ENCODE peak calls at places on chromosome 22, in ten cellular contexts. X is adrenal gland, Q is sigmoid colon, E is AG04450, N is stomach, U is body of pancreas, W is heart left ventricle, R is uterus, G is brain microvascular endothelial cell, D is A549. T is an unnamed sample.
A peak's percentile ranks its signal among the peaks of the same experiment; 100 is the strongest.

GRCh38 chr22:27212617-27213177 is 555.3 kb downstream of the MIAT start:
- DNase-seq in N (no peak), Q (peak; percentile 97), W (peak; percentile 70), U (peak; percentile 84), G (peak; percentile 90), R (peak; percentile 92), E (peak; percentile 98), X (peak; percentile 62), D (peak; percentile 88), T (no peak)

GRCh38 chr22:47602732-47603131 is 840.3 kb downstream of the TBC1D22A start:
- DNase-seq in Q (peak; percentile 13), D (no peak), U (no peak), G (no peak), W (no peak), X (no peak), R (no peak), N (peak; percentile 4), E (no peak), T (no peak)

GRCh38 chr22:30832407-30832987 is 136.1 kb downstream of the MORC2 start:
- DNase-seq in X (no peak), D (no peak), E (no peak), U (no peak), R (no peak), Q (no peak), W (no peak), N (no peak), G (no peak), T (no peak)

GRCh38 chr22:30947163-30947820 is 21.3 kb downstream of the MORC2 start:
- DNase-seq in Q (no peak), D (no peak), E (no peak), R (peak; percentile 35), X (no peak), U (no peak), W (peak; percentile 50), N (no peak), G (no peak), T (no peak)

GRCh38 chr22:23300476-23300875 is 120.2 kb downstream of the BCR start:
- DNase-seq in G (no peak), E (no peak), D (no peak), W (no peak), N (no peak), R (no peak), U (no peak), Q (no peak), X (no peak), T (no peak)

GRCh38 chr22:25898707-25899365 is 156.8 kb downstream of the MYO18B start:
- DNase-seq in W (no peak), U (no peak), D (peak; percentile 14), R (no peak), Q (no peak), G (no peak), X (no peak), N (no peak), E (no peak), T (no peak)

GRCh38 chr22:17695986-17696385 is 57.4 kb downstream of the BCL2L13 start:
- DNase-seq in Q (no peak), R (no peak), D (no peak), X (no peak), E (no peak), N (no peak), G (peak; percentile 24), U (no peak), W (no peak), T (no peak)

GRCh38 chr22:37623075-37624016 is 14.7 kb downstream of the GGA1 start:
- DNase-seq in N (peak; percentile 73), Q (peak; percentile 85), E (no peak), G (no peak), R (peak; percentile 70), X (peak; percentile 63), W (peak; percentile 63), D (peak; percentile 32), U (peak; percentile 60), T (no peak)

DNA sequence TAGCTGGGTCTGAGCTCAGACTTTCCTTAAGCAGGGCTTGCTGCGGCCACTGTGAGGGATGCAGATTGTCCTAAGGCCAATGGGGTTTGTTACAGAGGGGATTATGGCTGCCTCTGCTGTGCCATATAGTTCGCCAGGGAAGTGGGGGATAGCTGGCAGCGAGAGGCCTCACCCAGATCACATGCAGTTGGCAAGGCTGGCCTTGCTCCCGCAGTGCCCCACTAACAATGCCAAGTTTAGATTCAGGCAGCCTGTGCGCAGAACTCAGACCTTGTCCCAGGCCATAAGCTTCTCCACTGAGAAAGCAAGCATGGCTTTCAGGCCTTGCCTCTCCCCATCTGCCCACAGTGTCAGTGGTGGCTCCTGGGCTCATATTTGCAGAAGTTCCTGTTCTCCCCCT is 4.7 kb upstream of the APOL2 start:
- DNase-seq in R (peak; percentile 8), E (no peak), X (no peak), N (no peak), U (no peak), Q (no peak), D (no peak), W (peak; percentile 34), G (no peak), T (no peak)
- H3K27ac ChIP-seq in R (peak overlapping the region; percentile 5), E (no peak overlapping the region), X (peak overlapping the region; percentile 29), N (peak overlapping the region; percentile 63), U (no peak overlapping the region), Q (peak overlapping the region; percentile 77), D (no peak overlapping the region), W (peak overlapping the region; percentile 66), G (no peak overlapping the region), T (peak overlapping the region; percentile 28)

GRCh38 chr22:20528405-20528978 is 21.1 kb downstream of the MED15 start:
- DNase-seq in G (no peak), D (no peak), N (no peak), E (no peak), X (no peak), R (no peak), Q (no peak), U (no peak), W (no peak), T (no peak)

GRCh38 chr22:20531404-20532181 is 24.2 kb downstream of the MED15 start:
- DNase-seq in U (peak; percentile 54), N (peak; percentile 62), R (peak; percentile 58), E (no peak), Q (peak; percentile 83), G (peak; percentile 78), W (peak; percentile 64), D (peak; percentile 87), X (peak; percentile 87), T (no peak)

GRCh38 chr22:20531154-20531403 is 23.7 kb downstream of the MED15 start:
- DNase-seq in X (no peak), R (no peak), U (no peak), Q (no peak), W (no peak), D (no peak), G (no peak), N (no peak), E (no peak), T (no peak)

GRCh38 chr22:20532256-20532993 is 25.0 kb downstream of the MED15 start:
- DNase-seq in E (no peak), W (no peak), D (no peak), U (no peak), R (no peak), Q (no peak), N (no peak), G (peak; percentile 49), X (no peak), T (no peak)

DNA sequence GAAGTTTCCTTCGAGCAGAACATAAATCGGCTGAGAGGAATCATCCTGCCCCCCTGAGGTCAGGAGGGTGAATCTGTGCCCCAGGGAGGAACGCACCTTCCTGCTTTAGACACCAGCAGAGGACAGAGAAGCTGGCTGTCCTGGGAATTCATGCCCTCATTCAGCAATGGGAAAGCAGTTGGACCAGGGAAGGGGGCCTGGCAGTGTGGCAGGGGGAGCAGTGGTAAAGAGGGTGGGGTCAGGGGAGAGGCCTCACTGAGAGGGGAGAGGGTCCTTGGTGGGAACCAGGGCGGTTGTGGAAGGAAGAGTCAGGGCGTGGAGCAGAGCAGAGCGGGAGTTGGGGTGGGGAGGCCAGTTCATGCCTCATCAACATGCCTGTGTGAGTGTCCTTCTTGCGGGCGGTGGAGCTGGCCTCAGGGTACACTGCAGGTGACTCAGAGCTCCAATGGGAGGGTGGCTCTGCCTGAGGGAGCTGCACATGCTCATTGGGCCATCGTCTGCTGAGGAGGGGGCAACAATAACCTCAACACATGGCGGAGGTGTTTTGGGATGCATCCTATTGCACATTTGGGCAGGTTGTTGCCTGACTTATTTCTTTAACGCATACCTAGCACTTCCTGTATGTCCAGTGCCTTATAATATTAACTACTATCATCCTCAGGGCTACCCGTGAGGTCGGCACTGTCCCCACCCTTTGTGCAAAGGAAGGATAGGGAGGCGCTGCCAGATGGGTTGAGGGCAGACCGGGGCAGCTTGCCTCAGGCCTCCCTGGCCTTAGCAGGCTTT is 23.2 kb downstream of the MED15 start:
- DNase-seq in R (no peak), D (peak; percentile 66), U (no peak), N (no peak), X (peak; percentile 86), W (no peak), E (no peak), Q (no peak), G (peak; percentile 82), T (no peak)
- TF ChIP-seq CTCF in R (no peak), D (no peak), U (no peak), N (no peak), X (no peak), W (no peak), E (no peak), Q (no peak), G (no peak), T (no peak)

DNA sequence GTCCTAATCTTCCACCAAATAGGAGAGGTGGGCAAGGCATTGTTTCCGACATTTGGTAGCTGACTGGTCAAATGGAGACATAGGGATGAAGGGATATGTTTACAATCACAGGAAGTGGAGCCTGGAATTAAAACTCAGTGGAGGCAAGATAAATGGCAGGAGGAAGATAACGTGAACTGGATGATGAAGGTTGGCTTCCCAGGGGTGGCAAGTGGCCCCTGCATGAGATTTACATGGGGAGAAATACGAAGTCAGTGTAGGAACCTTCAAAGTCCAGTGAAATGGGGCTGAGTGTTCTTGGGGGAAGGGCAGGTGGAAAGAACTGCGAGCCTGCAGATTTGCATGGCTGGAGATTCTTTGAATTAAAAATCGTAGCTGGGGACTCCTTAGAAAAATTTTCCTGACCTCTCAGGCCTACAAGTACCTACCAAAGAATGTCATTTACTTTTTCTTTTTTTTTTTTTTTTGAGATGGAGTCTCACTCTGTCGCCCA is 724 bp upstream of the FOXRED2 start:
- DNase-seq in U (no peak), E (no peak), D (no peak), Q (no peak), N (no peak), X (no peak), W (no peak), G (no peak), R (no peak), T (no peak)
- H3K27ac ChIP-seq in U (peak overlapping the region; percentile 58), E (no peak overlapping the region), D (peak overlapping the region; percentile 92), Q (peak overlapping the region; percentile 83), N (peak overlapping the region; percentile 83), X (peak overlapping the region; percentile 86), W (peak overlapping the region; percentile 75), G (no peak overlapping the region), R (peak overlapping the region; percentile 86), T (peak overlapping the region; percentile 87)

DNA sequence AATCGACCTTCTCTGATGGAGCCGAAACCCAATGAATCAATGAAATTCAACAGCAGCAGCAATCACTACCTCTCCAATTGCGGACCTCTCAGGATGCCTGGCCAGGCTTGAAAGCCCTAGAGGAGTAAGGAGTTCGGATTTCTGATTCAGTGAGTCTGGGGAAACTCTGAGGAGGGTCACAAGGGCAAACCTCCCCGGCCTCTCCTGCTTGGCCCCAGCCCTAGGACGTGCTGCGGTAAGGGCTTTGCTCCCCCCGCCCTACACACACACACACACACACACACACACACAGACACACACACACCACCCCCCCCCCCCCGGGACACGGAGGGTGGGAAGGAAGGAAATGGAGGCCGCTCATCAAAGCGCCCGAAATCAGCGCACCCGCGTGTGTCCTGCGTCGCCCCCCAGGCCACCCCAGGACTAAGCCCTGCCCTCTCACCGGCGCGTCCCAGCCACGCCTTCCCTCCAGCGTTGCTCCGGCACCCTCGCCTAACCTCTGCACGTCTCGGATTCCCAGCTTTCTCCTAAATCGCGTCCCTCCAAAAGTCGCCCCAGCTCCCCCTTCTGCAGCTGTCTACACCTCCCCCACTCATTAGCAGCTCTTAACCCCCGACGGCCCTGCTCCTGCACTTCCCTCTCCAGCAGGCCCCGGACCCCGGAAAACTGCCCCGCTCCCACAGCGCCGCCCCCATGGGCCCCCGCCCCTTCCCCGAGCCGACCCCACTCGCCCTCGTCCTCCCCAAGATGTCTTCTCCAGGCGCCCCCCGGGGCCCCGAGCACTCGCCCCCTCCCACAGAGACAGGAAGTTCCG is 680 bp downstream of the PACSIN2 start:
- DNase-seq in D (no peak), Q (peak; percentile 77), R (peak; percentile 35), X (peak; percentile 53), N (peak; percentile 47), G (no peak), E (no peak), U (peak; percentile 54), W (peak; percentile 40), T (no peak)
- TF ChIP-seq CTCF in D (no peak), Q (no peak), R (no peak), X (no peak), N (no peak), G (no peak), E (no peak), U (no peak), W (no peak), T (no peak)

T was measured in esophagus squamous epithelium.